ENCODE peak calls at places on chromosomes 12 and 14, in ten cellular contexts. M, C, B, Q, E, Y, R, H, F and K are unnamed samples.

GRCh38 chr12:80400591-80400991 is 43.4 kb upstream of the PTPRQ start:
- DNase-seq in M (no peak), C (peak), B (peak), Q (no peak), E (no peak), Y (no peak), R (no peak), H (no peak), F (no peak), K (peak)

GRCh38 chr12:20822415-20822814 is 11.9 kb downstream of the SLCO1B3 start:
- DNase-seq in M (no peak), C (no peak), B (no peak), Q (no peak), E (peak), Y (no peak), R (no peak), H (no peak), F (no peak), K (no peak)

GRCh38 chr14:54633076-54633475 is 66.1 kb downstream of the SAMD4A start:
- DNase-seq in M (no peak), C (no peak), B (no peak), Q (no peak), E (no peak), Y (no peak), R (no peak), H (no peak), F (no peak), K (no peak)

GRCh38 chr12:67410667-67411067 is 141.5 kb downstream of the CAND1 start:
- DNase-seq in M (no peak), C (no peak), B (no peak), Q (no peak), E (no peak), Y (no peak), R (no peak), H (no peak), F (no peak), K (peak)

GRCh38 chr12:49553512-49554088 is 14.3 kb downstream of the MCRS1 start:
- DNase-seq in M (no peak), C (no peak), B (no peak), Q (no peak), E (peak), Y (no peak), R (peak), H (no peak), F (no peak), K (peak)

GRCh38 chr12:92538970-92539749 is 163.6 kb upstream of the PLEKHG7 start:
- DNase-seq in M (no peak), C (peak), B (peak), Q (no peak), E (peak), Y (no peak), R (peak), H (no peak), F (peak), K (peak)

GRCh38 chr14:65228436-65228835 is 126.1 kb upstream of the MAX start:
- DNase-seq in M (no peak), C (no peak), B (no peak), Q (no peak), E (no peak), Y (peak), R (no peak), H (no peak), F (no peak), K (no peak)

GRCh38 chr14:88005978-88006851 is 1.3 kb downstream of the GPR65 start:
- DNase-seq in M (peak), C (no peak), B (peak), Q (peak), E (no peak), Y (peak), R (no peak), H (no peak), F (no peak), K (peak)

GRCh38 chr12:56122637-56123036 is 4.6 kb downstream of the ZC3H10 start:
- DNase-seq in M (no peak), C (no peak), B (no peak), Q (no peak), E (no peak), Y (no peak), R (no peak), H (no peak), F (no peak), K (no peak)

GRCh38 chr12:1091350-1091749 is 100.3 kb downstream of the ERC1 start:
- DNase-seq in M (no peak), C (no peak), B (no peak), Q (no peak), E (no peak), Y (no peak), R (no peak), H (no peak), F (no peak), K (no peak)

GRCh38 chr12:132236129-132236929 is 92.1 kb downstream of the NOC4L start:
- DNase-seq in M (no peak), C (no peak), B (no peak), Q (no peak), E (no peak), Y (peak), R (no peak), H (no peak), F (no peak), K (no peak)

GRCh38 chr12:57940052-57940914 is 1.1 kb upstream of the ATP23 start:
- DNase-seq in M (no peak), C (no peak), B (no peak), Q (no peak), E (no peak), Y (no peak), R (no peak), H (no peak), F (no peak), K (no peak)

GRCh38 chr12:122452701-122453285 is 30.3 kb upstream of the CLIP1 start:
- DNase-seq in M (no peak), C (no peak), B (no peak), Q (no peak), E (no peak), Y (no peak), R (no peak), H (no peak), F (no peak), K (no peak)

GRCh38 chr14:47442206-47442605 is 233.2 kb downstream of the MDGA2 start:
- DNase-seq in M (peak), C (peak), B (peak), Q (no peak), E (peak), Y (no peak), R (peak), H (no peak), F (peak), K (peak)

GRCh38 chr12:47082963-47083621 is 3.3 kb upstream of the AMIGO2 start:
- DNase-seq in M (no peak), C (peak), B (peak), Q (no peak), E (peak), Y (no peak), R (peak), H (no peak), F (peak), K (peak)

GRCh38 chr14:24678801-24679247 is 44.8 kb upstream of the GZMB start:
- DNase-seq in M (peak), C (peak), B (peak), Q (peak), E (peak), Y (peak), R (peak), H (peak), F (peak), K (peak)

GRCh38 chr12:2247109-2247508 is 194.3 kb downstream of the CACNA1C start:
- DNase-seq in M (no peak), C (no peak), B (no peak), Q (no peak), E (no peak), Y (no peak), R (no peak), H (no peak), F (no peak), K (no peak)

GRCh38 chr12:128966411-128966810 is 113.1 kb downstream of the GLT1D1 start:
- DNase-seq in M (no peak), C (no peak), B (no peak), Q (no peak), E (no peak), Y (no peak), R (no peak), H (no peak), F (no peak), K (no peak)

GRCh38 chr14:91980157-91980556 is 32.7 kb upstream of the FBLN5 start:
- DNase-seq in M (no peak), C (peak), B (peak), Q (no peak), E (peak), Y (no peak), R (peak), H (no peak), F (peak), K (peak)

GRCh38 chr14:38207830-38208815 is at the start of gene SSTR1:
- DNase-seq in M (peak), C (peak), B (no peak), Q (no peak), E (no peak), Y (no peak), R (no peak), H (no peak), F (no peak), K (peak)
- H3K4me3 ChIP-seq in M (peak), C (peak), B (peak), Q (peak), E (peak), Y (peak), R (peak), H (no peak), F (peak), K (peak)

GRCh38 chr14:105532735-105533141 is 6.4 kb downstream of the TMEM121 start:
- DNase-seq in M (no peak), C (peak), B (no peak), Q (no peak), E (no peak), Y (peak), R (no peak), H (no peak), F (no peak), K (peak)
- TF ChIP-seq CTCF in M (no peak), C (peak), B (no peak), Q (no peak), E (no peak), Y (peak), R (peak), H (peak), F (peak), K (peak)

GRCh38 chr14:36662258-36662542 is 540 bp downstream of the PAX9 start:
- DNase-seq in M (no peak), C (no peak), B (no peak), Q (no peak), E (no peak), Y (no peak), R (no peak), H (no peak), F (no peak), K (no peak)

GRCh38 chr14:36660736-36661505 is 739 bp upstream of the PAX9 start:
- DNase-seq in M (no peak), C (no peak), B (no peak), Q (no peak), E (no peak), Y (no peak), R (no peak), H (no peak), F (no peak), K (no peak)

GRCh38 chr14:36662543-36663403 is 1.1 kb downstream of the PAX9 start:
- DNase-seq in M (no peak), C (no peak), B (no peak), Q (no peak), E (peak), Y (no peak), R (no peak), H (no peak), F (no peak), K (no peak)

GRCh38 chr14:36659822-36660735 is 1.6 kb upstream of the PAX9 start:
- DNase-seq in M (no peak), C (no peak), B (no peak), Q (no peak), E (no peak), Y (no peak), R (no peak), H (no peak), F (no peak), K (no peak)

GRCh38 chr14:36661506-36662257 is at the start of gene PAX9:
- DNase-seq in M (peak), C (peak), B (peak), Q (no peak), E (peak), Y (no peak), R (peak), H (no peak), F (peak), K (peak)
- H3K4me3 ChIP-seq in M (peak), C (no peak), B (peak), Q (peak), E (peak), Y (peak), R (peak), H (peak), F (peak), K (peak)

GRCh38 chr12:77895699-77896098 is 65.0 kb downstream of the NAV3 start:
- DNase-seq in M (no peak), C (no peak), B (no peak), Q (no peak), E (no peak), Y (no peak), R (no peak), H (no peak), F (no peak), K (no peak)

GRCh38 chr12:77894548-77894947 is 63.9 kb downstream of the NAV3 start:
- DNase-seq in M (no peak), C (no peak), B (no peak), Q (no peak), E (no peak), Y (no peak), R (no peak), H (no peak), F (no peak), K (peak)

GRCh38 chr12:77888611-77889010 is 57.9 kb downstream of the NAV3 start:
- DNase-seq in M (no peak), C (peak), B (peak), Q (no peak), E (peak), Y (no peak), R (peak), H (no peak), F (peak), K (peak)

GRCh38 chr12:77891531-77892147 is 60.9 kb downstream of the NAV3 start:
- DNase-seq in M (no peak), C (no peak), B (no peak), Q (no peak), E (no peak), Y (no peak), R (no peak), H (no peak), F (no peak), K (no peak)

GRCh38 chr12:77893918-77894317 is 63.2 kb downstream of the NAV3 start:
- DNase-seq in M (no peak), C (peak), B (peak), Q (no peak), E (peak), Y (no peak), R (peak), H (no peak), F (peak), K (peak)
- TF ChIP-seq CTCF in M (no peak), C (no peak), B (no peak), Q (no peak), E (no peak), Y (no peak), R (no peak), H (no peak), F (no peak), K (no peak)

GRCh38 chr14:84963518-84963917 is 566.4 kb upstream of the FLRT2 start:
- DNase-seq in M (no peak), C (no peak), B (no peak), Q (no peak), E (no peak), Y (no peak), R (no peak), H (no peak), F (no peak), K (no peak)
- H3K4me3 ChIP-seq in M (no peak), C (no peak), B (no peak), Q (no peak), E (no peak), Y (no peak), R (no peak), H (no peak), F (no peak), K (no peak)

DNA sequence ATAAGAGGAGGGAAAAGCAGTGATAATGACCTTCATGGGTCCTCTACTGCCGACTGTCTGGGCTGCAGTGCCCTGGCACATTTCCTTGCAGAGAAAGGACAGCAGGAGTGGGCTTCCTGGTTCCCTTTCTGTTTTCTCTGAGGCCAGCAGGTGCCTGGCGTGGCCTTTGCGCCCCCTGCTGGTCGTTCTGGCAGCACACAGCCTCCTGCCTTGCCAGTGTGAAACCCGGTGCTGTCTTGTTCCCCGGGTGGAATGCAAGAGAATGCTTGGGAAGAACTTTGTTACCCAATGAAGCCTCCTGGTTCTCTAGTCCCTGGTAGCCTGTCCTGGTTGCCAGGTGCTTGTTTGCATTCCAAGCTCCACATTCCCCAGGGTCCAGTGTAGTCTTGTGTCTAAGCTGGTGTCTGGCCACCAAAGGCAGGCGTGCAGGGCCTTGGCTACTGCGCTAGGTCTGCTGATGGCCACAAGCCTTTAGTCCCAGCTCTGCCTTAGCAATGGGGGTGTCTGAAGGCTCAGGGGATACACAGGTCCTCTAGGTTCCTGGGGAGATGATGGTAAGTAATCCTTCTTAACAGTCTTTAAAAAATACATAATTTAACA is 1392.4 kb upstream of the TMEM132C start:
- DNase-seq in M (peak), C (no peak), B (peak), Q (peak), E (peak), Y (peak), R (peak), H (no peak), F (no peak), K (peak)
- TF ChIP-seq CTCF in M (peak), C (peak), B (peak), Q (peak), E (peak), Y (peak), R (peak), H (peak), F (peak), K (peak)

DNA sequence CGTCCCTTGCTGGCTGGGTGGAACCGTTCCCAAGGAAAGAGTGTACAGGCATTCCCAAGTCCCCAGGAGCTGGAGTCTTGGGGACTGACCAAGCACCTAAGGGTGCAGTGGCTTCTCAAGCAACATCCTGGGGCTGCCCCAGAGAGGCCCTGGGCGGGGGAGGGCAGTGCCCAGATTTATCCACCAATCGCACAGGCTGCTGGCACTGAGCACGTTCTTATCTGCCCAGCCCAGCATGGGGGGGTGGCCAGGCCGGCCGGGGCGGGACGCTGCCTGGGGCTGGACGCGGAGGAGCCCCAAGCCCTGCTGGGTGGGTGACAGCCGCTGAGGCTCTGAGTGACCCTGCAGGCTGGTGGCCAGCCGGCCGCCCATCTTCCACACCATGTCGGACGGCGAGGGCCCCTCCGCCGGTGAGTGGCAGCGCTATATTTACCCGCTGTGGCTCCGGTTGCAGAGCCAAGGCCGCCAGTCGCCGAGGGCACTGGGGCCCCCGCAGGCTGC is 53.4 kb downstream of the CYP46A1 start:
- DNase-seq in M (peak), C (no peak), B (no peak), Q (no peak), E (peak), Y (no peak), R (no peak), H (no peak), F (no peak), K (no peak)
- H3K4me3 ChIP-seq in M (no peak), C (peak), B (peak), Q (no peak), E (peak), Y (peak), R (peak), H (peak), F (peak), K (peak)

DNA sequence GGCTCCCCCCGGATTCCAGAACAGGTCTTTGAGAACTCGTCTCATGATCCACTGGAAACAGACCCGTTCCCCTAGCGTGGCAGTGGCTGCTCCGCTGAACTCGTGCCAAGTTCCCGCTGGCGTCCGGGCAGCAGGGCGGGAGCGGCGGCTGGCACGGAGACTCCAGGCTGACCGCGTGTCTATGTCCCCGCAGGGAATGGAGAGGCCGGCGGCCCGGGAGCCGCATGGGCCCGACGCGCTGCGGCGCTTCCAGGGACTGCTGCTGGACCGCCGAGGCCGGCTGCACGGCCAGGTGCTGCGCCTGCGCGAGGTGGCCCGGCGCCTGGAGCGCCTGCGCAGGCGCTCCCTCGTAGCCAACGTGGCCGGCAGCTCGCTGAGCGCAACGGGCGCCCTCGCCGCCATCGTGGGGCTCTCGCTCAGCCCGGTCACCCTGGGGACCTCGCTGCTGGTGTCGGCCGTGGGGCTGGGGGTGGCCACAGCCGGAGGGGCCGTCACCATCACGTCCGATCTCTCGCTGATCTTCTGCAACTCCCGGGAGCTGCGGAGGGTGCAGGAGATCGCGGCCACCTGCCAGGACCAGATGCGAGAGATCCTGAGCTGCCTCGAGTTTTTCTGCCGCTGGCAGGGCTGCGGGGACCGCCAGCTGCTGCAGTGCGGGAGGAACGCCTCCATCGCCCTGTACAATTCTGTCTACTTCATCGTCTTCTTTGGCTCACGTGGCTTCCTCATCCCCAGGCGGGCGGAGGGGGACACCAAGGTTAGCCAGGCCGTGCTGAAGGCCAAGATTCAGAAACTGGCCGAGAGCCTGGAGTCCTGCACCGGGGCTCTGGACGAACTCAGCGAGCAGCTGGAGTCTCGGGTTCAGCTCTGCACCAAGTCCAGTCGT is 1.5 kb downstream of the APOLD1 start:
- DNase-seq in M (peak), C (peak), B (peak), Q (peak), E (peak), Y (peak), R (no peak), H (no peak), F (no peak), K (peak)
- TF ChIP-seq CTCF in M (no peak), C (no peak), B (no peak), Q (no peak), E (no peak), Y (no peak), R (no peak), H (peak), F (no peak), K (no peak)